ENCODE peak calls at places on chromosomes 5 and 9, in six cellular contexts. Q is fibroblast of lung, N is HL-60, H is stomach, W is psoas muscle, I is heart left ventricle. M is an unnamed sample.

GRCh38 chr5:173291722-173292658 is 36.2 kb downstream of the STC2 start:
- DNase-seq in W (no peak), Q (peak; percentile 36), H (no peak), N (no peak), I (no peak), M (no peak)

GRCh38 chr5:17966636-17967402 is 332.6 kb downstream of the TAF11L14 start:
- DNase-seq in W (no peak), I (no peak), H (no peak), N (no peak), Q (no peak), M (no peak)

GRCh38 chr9:112850840-112851239 is 39.8 kb downstream of the SLC46A2 start:
- DNase-seq in I (no peak), Q (no peak), N (no peak), H (no peak), W (no peak), M (no peak)

GRCh38 chr9:121567142-121568100 is 67.8 kb upstream of the GGTA1 start:
- DNase-seq in H (no peak), N (no peak), Q (no peak), I (no peak), W (peak; percentile 73), M (no peak)

GRCh38 chr5:39775058-39775457 is 350.3 kb upstream of the DAB2 start:
- DNase-seq in H (no peak), I (no peak), N (no peak), Q (peak; percentile 56), W (no peak), M (no peak)

GRCh38 chr9:126113756-126114408 is 212.7 kb upstream of the MVB12B start:
- DNase-seq in I (no peak), H (peak; percentile 14), N (no peak), W (peak; percentile 23), Q (no peak), M (no peak)

GRCh38 chr9:125995006-125995405 is 247.8 kb downstream of the PBX3 start:
- DNase-seq in I (no peak), Q (no peak), H (no peak), W (peak; percentile 7), N (no peak), M (no peak)

GRCh38 chr9:116576386-116576785 is 110.7 kb upstream of the TRIM32 start:
- DNase-seq in H (no peak), Q (no peak), N (no peak), I (no peak), W (no peak), M (no peak)

GRCh38 chr9:121718063-121718462 is 66.6 kb downstream of the DAB2IP start:
- DNase-seq in I (no peak), Q (peak; percentile 54), N (no peak), W (no peak), H (no peak), M (no peak)

GRCh38 chr5:115895821-115896220 is 54.1 kb downstream of the AP3S1 start:
- DNase-seq in N (no peak), W (no peak), H (no peak), I (no peak), Q (peak; percentile 34), M (no peak)

GRCh38 chr5:114296191-114296590 is 65.7 kb upstream of the KCNN2 start:
- DNase-seq in Q (peak; percentile 83), H (no peak), N (no peak), W (no peak), I (no peak), M (peak; percentile 28)

GRCh38 chr9:95481000-95481399 is 35.8 kb downstream of the PTCH1 start:
- DNase-seq in N (no peak), W (no peak), Q (no peak), H (no peak), I (no peak), M (no peak)

GRCh38 chr5:54621048-54621447 is 103.5 kb downstream of the SNX18 start:
- DNase-seq in H (no peak), N (no peak), W (no peak), I (no peak), Q (no peak), M (no peak)

GRCh38 chr5:143471666-143472411 is 68.4 kb upstream of the NR3C1 start:
- DNase-seq in I (no peak), Q (no peak), W (no peak), N (no peak), H (no peak), M (no peak)

GRCh38 chr5:59007460-59008063 is 424.7 kb downstream of the RAB3C start:
- DNase-seq in W (no peak), N (no peak), I (no peak), Q (peak; percentile 66), H (no peak), M (no peak)

GRCh38 chr9:6901179-6901578 is 143.4 kb downstream of the KDM4C start:
- DNase-seq in Q (no peak), W (no peak), I (no peak), H (no peak), N (no peak), M (no peak)

GRCh38 chr5:54257366-54258118 is 52.8 kb downstream of the ARL15 start:
- DNase-seq in W (no peak), Q (no peak), I (no peak), N (no peak), H (no peak), M (no peak)

GRCh38 chr9:113609562-113610318 is 146.2 kb downstream of the RGS3 start:
- DNase-seq in W (peak; percentile 84), I (peak; percentile 89), N (no peak), Q (peak; percentile 89), H (peak; percentile 97), M (no peak)

GRCh38 chr5:19713740-19714139 is 274.3 kb downstream of the CDH18 start:
- DNase-seq in N (no peak), Q (no peak), I (no peak), H (no peak), W (no peak), M (no peak)

GRCh38 chr5:93741136-93741811 is at the start of gene POU5F2:
- DNase-seq in I (no peak), W (no peak), Q (no peak), H (no peak), N (no peak), M (no peak)

GRCh38 chr5:53246042-53246836 is 136.7 kb upstream of the MOCS2 start:
- DNase-seq in W (no peak), N (no peak), I (no peak), Q (peak; percentile 86), H (no peak), M (peak; percentile 86)

GRCh38 chr9:68454579-68455334 is 85.9 kb downstream of the TMEM252 start:
- DNase-seq in I (no peak), W (no peak), N (no peak), H (no peak), Q (no peak), M (no peak)

GRCh38 chr5:96247097-96247675 is 185.9 kb downstream of the PCSK1 start:
- DNase-seq in W (no peak), N (no peak), I (peak; percentile 45), Q (peak; percentile 94), H (peak; percentile 26), M (no peak)

GRCh38 chr5:26192496-26192895 is 845.9 kb downstream of the CDH9 start:
- DNase-seq in Q (no peak), N (no peak), H (no peak), W (no peak), I (no peak), M (no peak)

GRCh38 chr9:130913599-130914416 is 17.2 kb upstream of the QRFP start:
- DNase-seq in W (no peak), N (no peak), I (no peak), H (no peak), Q (no peak), M (no peak)

DNA sequence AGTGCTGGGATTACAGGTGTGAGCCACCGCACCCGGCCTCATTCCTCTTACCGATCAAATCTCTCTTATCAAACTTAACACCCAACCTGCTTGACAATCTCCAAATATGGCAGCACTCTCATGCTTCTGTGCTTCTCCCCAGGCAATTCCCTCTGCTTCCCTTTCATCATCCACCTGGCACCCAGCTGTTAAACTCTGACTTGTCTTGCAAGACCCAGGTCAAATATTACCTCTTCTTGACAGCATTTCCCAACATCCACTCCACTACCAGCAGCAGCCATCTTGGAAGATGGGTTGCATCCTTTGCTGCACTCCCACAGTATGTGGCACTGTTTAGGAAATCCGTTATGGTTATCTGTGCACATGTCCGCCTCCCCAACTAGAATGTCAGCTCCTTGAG is 113.6 kb downstream of the ACTL7B start:
- DNase-seq in N (no peak), H (no peak), Q (no peak), W (no peak), I (no peak), M (no peak)
- H3K4me3 ChIP-seq in N (no peak overlapping the region), H (no peak overlapping the region), Q (no peak overlapping the region), W (no peak overlapping the region), I (no peak overlapping the region), M (no peak overlapping the region)

GRCh38 chr9:110583237-110583636 is 3.7 kb upstream of the SVEP1 start:
- DNase-seq in I (no peak), H (no peak), W (no peak), Q (peak; percentile 63), N (no peak), M (no peak)
- TF ChIP-seq CTCF in I (no peak), H (no peak), W (no peak), Q (no peak), N (no peak), M (peak; percentile 11)

GRCh38 chr5:73501406-73501805 is 3.2 kb downstream of the BTF3 start:
- DNase-seq in H (no peak), Q (no peak), I (no peak), W (no peak), N (no peak), M (no peak)
- H3K4me3 ChIP-seq in H (no peak overlapping the region), Q (no peak overlapping the region), I (no peak overlapping the region), W (no peak overlapping the region), N (no peak overlapping the region), M (no peak overlapping the region)

DNA sequence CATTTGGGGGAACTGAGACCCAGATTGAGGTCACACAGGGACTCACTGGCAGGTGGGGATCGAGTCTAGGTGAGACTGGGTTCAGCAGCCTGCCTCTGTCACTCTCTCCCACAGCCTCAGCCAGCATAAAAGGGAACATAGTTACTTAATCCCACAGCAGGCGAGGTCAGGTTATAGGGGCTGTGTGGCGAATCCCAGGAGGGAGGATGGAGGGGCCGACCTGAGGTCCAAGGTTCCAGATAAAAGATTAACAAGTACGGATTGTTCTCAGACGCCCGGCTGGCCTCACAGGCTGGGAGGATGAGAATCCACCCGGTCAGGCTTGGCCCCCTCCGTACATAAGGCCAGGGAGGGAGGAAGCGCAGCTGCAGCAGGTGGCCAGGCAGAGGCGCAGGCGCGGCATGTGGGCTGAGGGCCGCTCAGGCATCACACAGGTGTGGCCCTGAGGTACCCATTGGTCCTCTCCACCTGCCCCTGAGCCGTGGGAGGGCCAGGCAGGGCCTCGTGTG is 3.3 kb downstream of the SUSD3 start:
- DNase-seq in H (peak; percentile 48), W (no peak), N (no peak), I (no peak), Q (no peak), M (no peak)
- TF ChIP-seq CTCF in H (no peak), W (no peak), N (no peak), I (no peak), Q (no peak), M (no peak)

DNA sequence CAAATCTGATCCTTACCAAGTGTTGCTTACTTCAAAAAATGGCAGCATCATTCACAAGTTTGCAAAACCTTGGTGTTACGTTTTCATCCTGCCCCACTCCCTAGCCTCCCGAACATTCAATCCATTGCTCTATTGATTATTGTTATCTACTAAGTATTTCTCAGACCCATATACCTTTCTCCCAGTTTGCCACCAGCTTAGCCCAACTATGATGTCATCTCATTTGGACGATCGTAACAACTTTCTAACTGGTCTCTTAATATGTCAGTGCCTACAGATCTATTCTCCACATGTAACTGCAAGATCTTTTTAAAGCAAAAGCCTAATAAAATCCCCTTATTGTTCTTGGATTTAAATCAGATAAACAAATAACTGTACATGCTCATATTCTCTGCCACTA is 497.1 kb upstream of the EDIL3 start:
- DNase-seq in I (no peak), Q (no peak), W (no peak), N (no peak), H (no peak), M (no peak)
- H3K4me3 ChIP-seq in I (no peak overlapping the region), Q (no peak overlapping the region), W (no peak overlapping the region), N (no peak overlapping the region), H (no peak overlapping the region), M (no peak overlapping the region)